ENCODE peak calls at places on chromosomes 4 and X, in nine cellular contexts. V, N, J, O, T, A, S, I and R are unnamed samples.

GRCh38 chr4:144894525-144894924 is 203.5 kb downstream of the ANAPC10 start:
- DNase-seq in A (no peak), N (no peak), J (no peak), I (no peak), V (no peak), O (peak; percentile 46), S (no peak), T (no peak), R (no peak)

GRCh38 chrX:119073200-119073905 is 560 bp downstream of the CT47C1 start:
- DNase-seq in N (no peak), A (no peak), I (no peak), J (no peak), T (no peak), S (no peak), O (no peak), V (no peak), R (no peak)

GRCh38 chr4:111923786-111924185 is 221.5 kb upstream of the FAM241A start:
- DNase-seq in V (no peak), I (no peak), N (no peak), T (no peak), A (no peak), S (no peak), O (no peak), J (no peak), R (no peak)

GRCh38 chrX:21989415-21989814 is 42.7 kb upstream of the PHEX start:
- DNase-seq in J (no peak), T (no peak), I (no peak), N (no peak), O (no peak), S (no peak), A (no peak), V (no peak), R (no peak)

GRCh38 chrX:130246084-130246483 is 22.6 kb downstream of the ZNF280C start:
- DNase-seq in I (no peak), V (no peak), O (no peak), A (no peak), J (no peak), S (no peak), T (no peak), N (no peak), R (no peak)

GRCh38 chrX:17654116-17654515 is 83.2 kb upstream of the SCML1 start:
- DNase-seq in N (no peak), I (no peak), S (no peak), V (no peak), A (no peak), T (no peak), O (no peak), J (no peak), R (no peak)

GRCh38 chrX:15864629-15865028 is 10.0 kb upstream of the AP1S2 start:
- DNase-seq in S (no peak), N (no peak), A (no peak), I (no peak), O (no peak), J (no peak), V (no peak), T (no peak), R (no peak)

GRCh38 chr4:73740353-73740778 is at the start of gene CXCL8:
- DNase-seq in A (peak; percentile 95), J (peak; percentile 88), O (peak; percentile 76), T (no peak), V (peak; percentile 81), S (peak; percentile 53), N (peak; percentile 70), I (peak; percentile 94), R (peak; percentile 73)

GRCh38 chrX:129233791-129234190 is 289.5 kb downstream of the SMARCA1 start:
- DNase-seq in S (no peak), N (no peak), J (no peak), A (no peak), T (no peak), O (no peak), V (no peak), I (no peak), R (no peak)

GRCh38 chr4:151801547-151802516 is 41.0 kb upstream of the GATB start:
- DNase-seq in A (peak; percentile 5), I (peak; percentile 51), S (peak; percentile 25), N (peak; percentile 58), J (no peak), O (peak; percentile 51), V (no peak), T (no peak), R (no peak)

GRCh38 chr4:7785017-7785416 is 154.6 kb downstream of the AFAP1 start:
- DNase-seq in S (no peak), T (no peak), N (no peak), V (no peak), A (no peak), O (no peak), I (peak; percentile 67), J (peak; percentile 60), R (no peak)

GRCh38 chr4:183823394-183823793 is 81.7 kb upstream of the STOX2 start:
- DNase-seq in T (no peak), N (no peak), I (no peak), A (no peak), S (no peak), J (no peak), V (no peak), O (no peak), R (no peak)

GRCh38 chr4:88803600-88804096 is 106.0 kb upstream of the NAP1L5 start:
- DNase-seq in V (no peak), J (peak; percentile 72), A (peak; percentile 76), S (no peak), I (peak; percentile 34), O (no peak), N (no peak), T (no peak), R (peak; percentile 65)

GRCh38 chr4:181766061-181766460 is 477.1 kb upstream of the TENM3 start:
- DNase-seq in J (no peak), S (no peak), A (no peak), O (no peak), V (no peak), N (no peak), I (no peak), T (no peak), R (no peak)

GRCh38 chr4:173264960-173265281 is 69.2 kb downstream of the HMGB2 start:
- DNase-seq in T (no peak), A (no peak), N (no peak), J (no peak), I (no peak), O (no peak), S (no peak), V (no peak), R (no peak)

GRCh38 chr4:95465010-95465409 is 83.8 kb downstream of the UNC5C start:
- DNase-seq in J (no peak), T (no peak), I (no peak), S (no peak), O (no peak), A (no peak), V (no peak), N (no peak), R (no peak)

GRCh38 chr4:31324814-31325213 is 604.6 kb downstream of the PCDH7 start:
- DNase-seq in V (no peak), N (no peak), T (no peak), O (no peak), J (no peak), A (no peak), S (no peak), I (no peak), R (no peak)
- TF ChIP-seq POLR2AphosphoS5 in V (no peak), N (no peak), T (no peak), O (no peak), J (no peak), A (no peak), S (no peak), I (no peak), R (no peak)

GRCh38 chrX:71107245-71107644 is 705 bp upstream of the CXorf65 start:
- DNase-seq in I (no peak), A (no peak), V (no peak), S (no peak), O (no peak), J (no peak), T (no peak), N (no peak), R (no peak)

GRCh38 chrX:71107762-71108360 is 1.3 kb upstream of the CXorf65 start:
- DNase-seq in S (no peak), V (no peak), O (no peak), N (no peak), T (no peak), I (no peak), A (no peak), J (no peak), R (no peak)

GRCh38 chrX:71106427-71106826 is at the start of gene CXorf65:
- DNase-seq in S (no peak), I (no peak), O (no peak), N (no peak), J (no peak), T (no peak), V (no peak), A (no peak), R (no peak)

GRCh38 chrX:71111851-71112468 is 583 bp upstream of the IL2RG start:
- DNase-seq in T (no peak), V (no peak), S (no peak), O (no peak), I (no peak), J (no peak), A (no peak), N (no peak), R (no peak)

GRCh38 chrX:71111141-71111843 is at the start of gene IL2RG:
- DNase-seq in S (no peak), V (no peak), J (no peak), T (no peak), O (no peak), A (no peak), I (no peak), N (peak; percentile 46), R (no peak)
- TF ChIP-seq POLR2A in S (no peak), V (no peak), J (no peak), T (no peak), O (no peak), A (peak; percentile 9), I (no peak), N (no peak), R (peak; percentile 15)

DNA sequence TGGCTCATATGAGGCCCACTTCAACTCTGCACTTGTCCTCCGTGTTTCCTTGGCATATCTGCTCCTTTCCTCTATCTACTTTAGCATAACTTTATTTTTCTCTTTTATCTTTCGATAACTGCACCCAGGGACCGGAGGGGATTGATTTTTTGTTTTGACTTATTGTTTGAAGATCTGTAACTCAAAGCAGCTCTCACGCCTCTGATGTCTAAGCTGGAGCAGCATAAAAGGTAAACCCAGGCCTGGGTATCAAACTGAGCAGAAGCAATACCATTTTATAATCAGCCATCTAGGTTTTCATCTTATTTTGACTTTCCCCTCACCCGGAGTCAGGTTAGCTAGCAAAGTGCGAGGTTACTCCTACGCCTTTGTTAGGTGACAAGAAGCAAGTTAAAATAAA is 28.4 kb downstream of the LEF1 start:
- DNase-seq in S (no peak), V (no peak), N (no peak), T (no peak), A (no peak), I (no peak), O (no peak), J (no peak), R (no peak)
- H3K36me3 ChIP-seq in S (no peaks in the 10 kb centered on the region), V (no peaks in the 10 kb centered on the region), N (no peaks in the 10 kb centered on the region), T (no peaks in the 10 kb centered on the region), A (no peaks in the 10 kb centered on the region), I (no peaks in the 10 kb centered on the region), O (no peaks in the 10 kb centered on the region), J (no peaks in the 10 kb centered on the region), R (no peaks in the 10 kb centered on the region)

DNA sequence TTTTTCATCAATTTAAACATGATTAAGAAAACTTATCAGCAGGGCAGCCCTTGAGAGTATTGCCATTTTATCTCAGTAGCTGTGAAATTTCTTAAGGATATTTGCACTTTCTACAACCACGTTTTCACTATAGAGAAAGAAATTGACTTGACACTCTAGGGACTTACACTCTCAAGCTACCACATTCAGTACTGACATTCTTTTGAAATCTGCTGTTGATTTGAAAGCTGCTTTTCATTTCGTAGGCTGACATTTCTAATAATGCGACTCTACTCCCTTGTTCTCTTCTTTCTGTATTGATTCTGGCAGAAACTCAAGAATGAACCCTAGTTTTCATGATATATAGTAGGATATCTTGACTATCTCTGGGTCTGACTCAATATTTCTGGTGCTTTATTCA is 13.6 kb upstream of the GRXCR1 start:
- DNase-seq in I (no peak), A (no peak), S (no peak), V (no peak), T (no peak), J (no peak), N (no peak), O (no peak), R (no peak)
- TF ChIP-seq POLR2AphosphoS5 in I (no peak), A (no peak), S (no peak), V (no peak), T (no peak), J (no peak), N (no peak), O (no peak), R (no peak)